ENCODE peak calls at places on chromosomes 16 and 17, in ten cellular contexts. One of them, this sample, is unnamed.

GRCh38 chr17:75078097-75079022 is 9.4 kb upstream of the SLC16A5 start:
- DNase-seq in anterior cingulate cortex: no peak
- DNase-seq in stimulated activated CD4-positive, alpha-beta T cell treated with anti-CD3 and anti-CD28 coated beads, Interleukin-1b, Interleukin-23, amount 100 ng/mL, for 1 hour: no peak
- DNase-seq in spleen: no peak
- DNase-seq in left kidney: peak; percentile 81
- DNase-seq in left cardiac atrium: no peak
- DNase-seq in AML-193: no peak
- DNase-seq in skeletal muscle cell: no peak
- DNase-seq in NCI-H1694: no peak
- DNase-seq in HS-5: no peak
- DNase-seq in this sample: no peak

GRCh38 chr17:3968886-3969524 is 4.8 kb upstream of the ATP2A3 start:
- DNase-seq in anterior cingulate cortex: no peak
- DNase-seq in spleen: no peak
- DNase-seq in left cardiac atrium: no peak
- DNase-seq in NCI-H1694: no peak
- DNase-seq in HS-5: no peak
- DNase-seq in skeletal muscle cell: no peak
- DNase-seq in AML-193: no peak
- DNase-seq in stimulated activated CD4-positive, alpha-beta T cell treated with anti-CD3 and anti-CD28 coated beads, Interleukin-1b, Interleukin-23, amount 100 ng/mL, for 1 hour: no peak
- DNase-seq in left kidney: no peak
- DNase-seq in this sample: no peak

GRCh38 chr17:81577278-81578000 is 25.3 kb upstream of the FAAP100 start:
- DNase-seq in left cardiac atrium: no peak
- DNase-seq in stimulated activated CD4-positive, alpha-beta T cell treated with anti-CD3 and anti-CD28 coated beads, Interleukin-1b, Interleukin-23, amount 100 ng/mL, for 1 hour: no peak
- DNase-seq in skeletal muscle cell: no peak
- DNase-seq in anterior cingulate cortex: no peak
- DNase-seq in AML-193: peak; percentile 93
- DNase-seq in NCI-H1694: no peak
- DNase-seq in spleen: no peak
- DNase-seq in left kidney: no peak
- DNase-seq in HS-5: no peak
- DNase-seq in this sample: no peak

GRCh38 chr17:40472733-40473452 is 28.5 kb downstream of the TNS4 start:
- DNase-seq in HS-5: no peak
- DNase-seq in AML-193: no peak
- DNase-seq in spleen: no peak
- DNase-seq in anterior cingulate cortex: no peak
- DNase-seq in left kidney: no peak
- DNase-seq in skeletal muscle cell: no peak
- DNase-seq in stimulated activated CD4-positive, alpha-beta T cell treated with anti-CD3 and anti-CD28 coated beads, Interleukin-1b, Interleukin-23, amount 100 ng/mL, for 1 hour: no peak
- DNase-seq in left cardiac atrium: no peak
- DNase-seq in NCI-H1694: no peak
- DNase-seq in this sample: no peak

GRCh38 chr16:81896902-81897301 is 114.4 kb downstream of the SDR42E1 start:
- DNase-seq in skeletal muscle cell: no peak
- DNase-seq in anterior cingulate cortex: no peak
- DNase-seq in NCI-H1694: no peak
- DNase-seq in HS-5: no peak
- DNase-seq in left kidney: no peak
- DNase-seq in left cardiac atrium: no peak
- DNase-seq in stimulated activated CD4-positive, alpha-beta T cell treated with anti-CD3 and anti-CD28 coated beads, Interleukin-1b, Interleukin-23, amount 100 ng/mL, for 1 hour: no peak
- DNase-seq in AML-193: no peak
- DNase-seq in spleen: no peak
- DNase-seq in this sample: peak; percentile 22

GRCh38 chr17:50148226-50149098 is 2.0 kb downstream of the PPP1R9B start:
- DNase-seq in AML-193: peak; percentile 89
- DNase-seq in NCI-H1694: no peak
- DNase-seq in skeletal muscle cell: no peak
- DNase-seq in left cardiac atrium: peak; percentile 66
- DNase-seq in spleen: peak; percentile 95
- DNase-seq in left kidney: peak; percentile 72
- DNase-seq in anterior cingulate cortex: peak; percentile 73
- DNase-seq in HS-5: no peak
- DNase-seq in stimulated activated CD4-positive, alpha-beta T cell treated with anti-CD3 and anti-CD28 coated beads, Interleukin-1b, Interleukin-23, amount 100 ng/mL, for 1 hour: peak; percentile 83
- DNase-seq in this sample: peak; percentile 86

GRCh38 chr16:82655315-82655714 is 28.5 kb downstream of the CDH13 start:
- DNase-seq in stimulated activated CD4-positive, alpha-beta T cell treated with anti-CD3 and anti-CD28 coated beads, Interleukin-1b, Interleukin-23, amount 100 ng/mL, for 1 hour: peak; percentile 17
- DNase-seq in HS-5: no peak
- DNase-seq in anterior cingulate cortex: peak; percentile 4
- DNase-seq in left cardiac atrium: peak; percentile 40
- DNase-seq in left kidney: peak; percentile 51
- DNase-seq in spleen: no peak
- DNase-seq in NCI-H1694: no peak
- DNase-seq in skeletal muscle cell: peak; percentile 75
- DNase-seq in AML-193: no peak
- DNase-seq in this sample: no peak

GRCh38 chr17:52957411-52957810 is 798.9 kb upstream of the CA10 start:
- DNase-seq in left cardiac atrium: no peak
- DNase-seq in NCI-H1694: no peak
- DNase-seq in left kidney: no peak
- DNase-seq in HS-5: no peak
- DNase-seq in anterior cingulate cortex: no peak
- DNase-seq in spleen: no peak
- DNase-seq in skeletal muscle cell: no peak
- DNase-seq in stimulated activated CD4-positive, alpha-beta T cell treated with anti-CD3 and anti-CD28 coated beads, Interleukin-1b, Interleukin-23, amount 100 ng/mL, for 1 hour: no peak
- DNase-seq in AML-193: no peak
- DNase-seq in this sample: no peak

GRCh38 chr16:70746708-70747424 is 54.1 kb downstream of the VAC14 start:
- DNase-seq in NCI-H1694: no peak
- DNase-seq in stimulated activated CD4-positive, alpha-beta T cell treated with anti-CD3 and anti-CD28 coated beads, Interleukin-1b, Interleukin-23, amount 100 ng/mL, for 1 hour: no peak
- DNase-seq in spleen: no peak
- DNase-seq in anterior cingulate cortex: peak; percentile 36
- DNase-seq in HS-5: peak; percentile 88
- DNase-seq in skeletal muscle cell: peak; percentile 70
- DNase-seq in left cardiac atrium: peak; percentile 79
- DNase-seq in AML-193: peak; percentile 36
- DNase-seq in left kidney: no peak
- DNase-seq in this sample: peak; percentile 89

GRCh38 chr17:7589204-7589868 is 558 bp downstream of the SOX15 start:
- DNase-seq in anterior cingulate cortex: peak; percentile 87
- DNase-seq in HS-5: no peak
- DNase-seq in left cardiac atrium: peak; percentile 89
- DNase-seq in NCI-H1694: no peak
- DNase-seq in AML-193: no peak
- DNase-seq in stimulated activated CD4-positive, alpha-beta T cell treated with anti-CD3 and anti-CD28 coated beads, Interleukin-1b, Interleukin-23, amount 100 ng/mL, for 1 hour: no peak
- DNase-seq in left kidney: peak; percentile 96
- DNase-seq in spleen: peak; percentile 93
- DNase-seq in skeletal muscle cell: no peak
- DNase-seq in this sample: peak; percentile 96

GRCh38 chr16:84247844-84248243 is 8.0 kb upstream of the KCNG4 start:
- DNase-seq in skeletal muscle cell: no peak
- DNase-seq in anterior cingulate cortex: no peak
- DNase-seq in NCI-H1694: no peak
- DNase-seq in left cardiac atrium: no peak
- DNase-seq in stimulated activated CD4-positive, alpha-beta T cell treated with anti-CD3 and anti-CD28 coated beads, Interleukin-1b, Interleukin-23, amount 100 ng/mL, for 1 hour: no peak
- DNase-seq in AML-193: no peak
- DNase-seq in HS-5: peak; percentile 28
- DNase-seq in spleen: no peak
- DNase-seq in left kidney: no peak
- DNase-seq in this sample: no peak

This sample was measured in posterior vena cava.